ENCODE peak calls at places on chromosomes 11 and 22, in four cellular contexts. C, V, X and U are unnamed samples.

GRCh38 chr11:8015753-8016239 is 28.7 kb downstream of the EIF3F start:
- DNase-seq in C (no peak), V (no peak), X (no peak), U (no peak)

GRCh38 chr11:11148104-11148509 is 204.9 kb downstream of the CSNK2A3 start:
- DNase-seq in C (no peak), V (peak; percentile 15), X (no peak), U (no peak)

GRCh38 chr22:31091106-31091975 is 10.2 kb downstream of the SMTN start:
- DNase-seq in C (no peak), V (no peak), X (no peak), U (peak; percentile 11)

GRCh38 chr11:68345776-68346728 is 33.7 kb downstream of the LRP5 start:
- DNase-seq in C (no peak), V (no peak), X (no peak), U (no peak)

GRCh38 chr22:21713428-21714058 is 22.1 kb downstream of the YPEL1 start:
- DNase-seq in C (no peak), V (no peak), X (peak; percentile 25), U (no peak)

GRCh38 chr11:2930705-2931415 is 1.6 kb upstream of the PHLDA2 start:
- DNase-seq in C (peak; percentile 68), V (peak; percentile 70), X (peak; percentile 16), U (peak; percentile 84)

GRCh38 chr22:48089601-48090331 is 1327.3 kb downstream of the TBC1D22A start:
- DNase-seq in C (no peak), V (peak; percentile 25), X (no peak), U (no peak)

GRCh38 chr11:70509476-70509875 is 111.1 kb downstream of the CTTN start:
- DNase-seq in C (no peak), V (no peak), X (no peak), U (no peak)

GRCh38 chr11:82937554-82937953 is 36.0 kb downstream of the DDIAS start:
- DNase-seq in C (peak; percentile 8), V (no peak), X (no peak), U (no peak)

GRCh38 chr11:65777241-65777640 is 3.5 kb downstream of the AP5B1 start:
- DNase-seq in C (no peak), V (no peak), X (no peak), U (no peak)

GRCh38 chr11:103584021-103584420 is 452.4 kb upstream of the DDI1 start:
- DNase-seq in C (no peak), V (no peak), X (no peak), U (no peak)

GRCh38 chr11:20353829-20354434 is 9.6 kb upstream of the HTATIP2 start:
- DNase-seq in C (peak; percentile 46), V (peak; percentile 53), X (no peak), U (peak; percentile 67)

GRCh38 chr11:70145025-70145529 is 58.0 kb upstream of the FADD start:
- DNase-seq in C (no peak), V (no peak), X (no peak), U (no peak)

GRCh38 chr11:118438314-118438931 is 2.1 kb downstream of the KMT2A start:
- DNase-seq in C (no peak), V (peak; percentile 65), X (no peak), U (peak; percentile 53)

GRCh38 chr11:26105762-26106423 is 226.0 kb upstream of the ANO3 start:
- DNase-seq in C (no peak), V (no peak), X (no peak), U (peak; percentile 12)

GRCh38 chr11:26344647-26345046 is 12.7 kb downstream of the ANO3 start:
- DNase-seq in C (no peak), V (no peak), X (no peak), U (no peak)

GRCh38 chr11:63939351-63939920 is 634 bp downstream of the NAA40 start:
- DNase-seq in C (no peak), V (no peak), X (no peak), U (no peak)

GRCh38 chr22:25489947-25490346 is 74.5 kb upstream of the GRK3 start:
- DNase-seq in C (no peak), V (no peak), X (no peak), U (no peak)

GRCh38 chr11:1839924-1840779 is 1.4 kb downstream of the TNNI2 start:
- DNase-seq in C (no peak), V (no peak), X (no peak), U (no peak)

GRCh38 chr11:86212212-86212611 is 32.3 kb upstream of the EED start:
- DNase-seq in C (no peak), V (no peak), X (no peak), U (no peak)

GRCh38 chr11:772429-773390 is 4.6 kb downstream of the GATD1 start:
- DNase-seq in C (no peak), V (no peak), X (no peak), U (no peak)

GRCh38 chr11:69525516-69526452 is 44.3 kb downstream of the LINC01488 start:
- DNase-seq in C (no peak), V (no peak), X (no peak), U (no peak)

GRCh38 chr22:43228330-43228729 is 41.4 kb upstream of the TTLL12 start:
- DNase-seq in C (no peak), V (peak; percentile 69), X (no peak), U (peak; percentile 51)

GRCh38 chr22:16922076-16922475 is 85.9 kb downstream of the GAB4 start:
- DNase-seq in C (no peak), V (no peak), X (no peak), U (no peak)

GRCh38 chr11:72083414-72083813 is 2.8 kb downstream of the LRRC51 start:
- DNase-seq in C (no peak), V (no peak), X (no peak), U (no peak)

GRCh38 chr22:50314455-50315288 is 7.2 kb upstream of the PLXNB2 start:
- DNase-seq in C (no peak), V (peak; percentile 61), X (peak; percentile 84), U (peak; percentile 22)

GRCh38 chr11:66674964-66675602 is 2.6 kb downstream of the RBM4B start:
- DNase-seq in C (no peak), V (no peak), X (no peak), U (no peak)

GRCh38 chr22:35418088-35418487 is 18.1 kb downstream of the MCM5 start:
- DNase-seq in C (no peak), V (no peak), X (no peak), U (no peak)

GRCh38 chr11:71580057-71581003 is 2.3 kb downstream of the KRTAP5-11 start:
- DNase-seq in C (peak; percentile 58), V (peak; percentile 62), X (no peak), U (peak; percentile 84)

GRCh38 chr11:72683782-72684200 is 9.6 kb upstream of the PDE2A start:
- DNase-seq in C (peak; percentile 33), V (peak; percentile 80), X (no peak), U (peak; percentile 91)

GRCh38 chr22:27776410-27776958 is 25.1 kb downstream of the MN1 start:
- DNase-seq in C (no peak), V (no peak), X (no peak), U (peak; percentile 49)

GRCh38 chr11:38019072-38019775 is 1421.2 kb upstream of the RAG2 start:
- DNase-seq in C (peak; percentile 0), V (no peak), X (no peak), U (no peak)

GRCh38 chr11:8203980-8204379 is 35.2 kb upstream of the RIC3 start:
- DNase-seq in C (no peak), V (no peak), X (no peak), U (no peak)

GRCh38 chr11:68373810-68374501 is 61.6 kb downstream of the LRP5 start:
- DNase-seq in C (peak; percentile 81), V (no peak), X (no peak), U (peak; percentile 83)

GRCh38 chr11:12086271-12087074 is 23.9 kb upstream of the MICAL2 start:
- DNase-seq in C (peak; percentile 37), V (no peak), X (no peak), U (no peak)

DNA sequence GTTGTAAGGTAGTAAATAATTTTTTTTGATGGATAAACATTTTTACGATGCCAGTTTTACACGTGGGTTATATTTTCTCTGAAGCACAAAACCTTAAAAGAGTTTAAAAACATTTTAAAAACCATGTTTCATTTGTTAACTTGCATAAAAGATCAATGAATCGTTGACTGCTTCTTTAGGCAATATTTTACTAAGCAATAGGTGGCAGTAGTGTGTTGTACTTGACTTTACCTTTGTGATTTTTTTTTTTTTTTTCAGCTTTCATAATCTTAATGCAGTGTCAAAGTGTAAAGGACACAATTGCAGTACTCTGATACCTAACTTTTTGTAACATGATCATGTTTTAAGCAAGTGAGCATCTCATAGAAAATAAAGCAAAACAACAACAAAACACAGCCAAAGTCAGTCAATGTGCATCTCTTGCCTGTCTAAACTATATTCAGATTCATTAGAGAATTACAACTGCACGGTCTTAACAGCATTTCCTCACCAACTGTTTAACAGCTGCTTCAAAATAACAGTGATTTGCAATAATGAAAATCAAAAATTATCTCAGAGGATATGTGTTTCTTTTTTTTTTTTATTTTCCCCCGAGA is 27.7 kb downstream of the DNAJC24 start:
- DNase-seq in C (peak; percentile 18), V (peak; percentile 23), X (no peak), U (peak; percentile 25)
- TF ChIP-seq FOXM1 in C (no peak), V (no peak), X (no peak), U (no peak)

DNA sequence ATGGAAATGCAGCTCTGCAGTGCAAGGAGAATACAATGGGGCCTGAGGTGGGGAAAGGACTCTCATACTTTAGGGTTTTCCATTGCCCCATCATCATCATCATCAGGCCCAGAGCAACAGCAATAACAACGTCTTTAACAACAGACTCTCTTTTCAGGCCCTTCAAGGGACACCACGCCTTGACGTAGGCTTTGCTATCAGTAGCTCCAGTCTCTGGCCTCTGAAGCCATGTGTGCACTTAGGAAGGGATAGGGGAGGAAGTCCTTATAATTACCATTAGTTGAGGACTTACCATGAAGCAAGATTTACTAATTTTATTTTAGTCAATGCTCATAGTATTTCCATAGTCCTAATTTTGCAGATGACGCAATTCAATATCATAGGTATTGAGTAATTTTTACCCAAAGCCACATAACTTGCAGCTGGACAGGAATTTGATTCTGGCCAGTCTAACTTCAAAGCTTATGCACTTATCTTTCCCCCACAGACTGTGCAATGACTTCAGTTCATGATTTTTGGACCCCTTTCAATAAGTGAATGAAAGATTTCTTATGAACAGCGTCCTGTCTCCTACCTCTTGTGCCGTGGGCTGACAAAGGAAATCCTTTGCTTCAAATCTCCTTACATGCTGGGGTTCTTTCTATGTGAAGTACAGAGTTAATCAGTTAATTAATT is 217.5 kb upstream of the KIRREL3 start:
- DNase-seq in C (no peak), V (no peak), X (no peak), U (no peak)
- TF ChIP-seq POLR2AphosphoS5 in C (no peak), V (no peak), X (no peak), U (no peak)

DNA sequence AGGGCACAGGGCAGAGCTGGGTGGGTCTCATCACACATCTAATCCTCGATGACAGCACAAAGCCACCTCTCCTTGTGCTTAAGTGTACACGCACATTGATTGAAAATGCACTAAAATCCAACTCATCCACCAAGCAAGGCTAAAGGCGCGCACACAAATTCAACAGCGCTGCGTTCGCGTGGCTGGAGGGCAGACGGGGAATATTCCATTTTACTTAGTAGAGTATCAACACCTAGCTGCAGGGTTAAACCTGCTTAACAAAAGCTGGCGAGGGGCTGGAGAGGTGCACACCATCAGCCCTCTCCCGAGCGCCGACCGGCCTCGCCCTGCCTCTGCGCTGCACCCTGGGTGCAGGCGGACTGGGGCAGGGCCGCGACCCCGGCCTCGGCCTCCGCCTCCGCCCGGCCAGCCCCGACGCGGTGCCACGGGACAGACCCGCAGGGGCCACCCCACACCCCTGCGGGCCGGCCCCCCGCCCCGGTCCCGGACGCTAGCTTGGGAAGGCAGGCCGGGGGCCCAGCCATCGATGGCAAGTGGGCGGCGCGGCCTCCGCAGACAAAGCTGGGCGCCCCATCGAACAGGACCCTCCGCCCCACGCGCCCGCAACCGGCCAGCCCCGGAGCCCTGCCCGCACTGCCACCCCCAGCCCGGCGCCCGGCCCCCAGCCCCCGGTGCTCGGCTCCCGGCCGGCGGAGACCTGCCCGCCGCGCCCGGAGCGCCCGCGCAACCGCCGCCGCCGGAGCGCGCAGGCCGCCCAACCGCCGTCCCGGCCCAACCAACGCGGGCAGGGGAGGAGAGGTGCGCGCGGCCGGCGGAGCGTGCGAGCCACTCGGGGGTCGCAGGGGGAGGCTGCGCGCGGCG is 914 bp downstream of the PRDM10 start:
- DNase-seq in C (peak; percentile 28), V (peak; percentile 44), X (no peak), U (no peak)
- TF ChIP-seq RAD21 in C (no peak), V (no peak), X (no peak), U (no peak)

GRCh38 chr11:124069429-124070401 is 28.6 kb upstream of the OR10G7 start:
- DNase-seq in C (peak; percentile 42), V (peak; percentile 68), X (peak; percentile 13), U (peak; percentile 50)
- TF ChIP-seq FOXM1 in C (no peak), V (peak; percentile 21), X (no peak), U (no peak)